ENCODE peak calls at places on chromosomes 11 and 22, in four cellular contexts. One of them, this sample, is unnamed.
A peak's percentile ranks its signal among the peaks of the same experiment; 100 is the strongest.

GRCh38 chr11:93570759-93571413 is 27.7 kb upstream of the SMCO4 start:
- DNase-seq in activated effector memory CD4-positive, alpha-beta T cell treated with anti-CD3 and anti-CD28 coated beads, Interleukin-2, amount 50 U/mL, for 16 hours: no peak
- DNase-seq in sciatic nerve: no peak
- DNase-seq in colonic mucosa: peak; percentile 65
- DNase-seq in this sample: no peak

GRCh38 chr11:70203749-70204465 is 811 bp downstream of the FADD start:
- DNase-seq in activated effector memory CD4-positive, alpha-beta T cell treated with anti-CD3 and anti-CD28 coated beads, Interleukin-2, amount 50 U/mL, for 16 hours: peak; percentile 94
- DNase-seq in sciatic nerve: peak; percentile 75
- DNase-seq in colonic mucosa: peak; percentile 92
- DNase-seq in this sample: peak; percentile 93

GRCh38 chr22:48615171-48616008 is 1212.3 kb downstream of the BRD1 start:
- DNase-seq in activated effector memory CD4-positive, alpha-beta T cell treated with anti-CD3 and anti-CD28 coated beads, Interleukin-2, amount 50 U/mL, for 16 hours: no peak
- DNase-seq in sciatic nerve: no peak
- DNase-seq in colonic mucosa: no peak
- DNase-seq in this sample: no peak

GRCh38 chr11:87463486-87464102 is 425.9 kb downstream of the TMEM135 start:
- DNase-seq in activated effector memory CD4-positive, alpha-beta T cell treated with anti-CD3 and anti-CD28 coated beads, Interleukin-2, amount 50 U/mL, for 16 hours: no peak
- DNase-seq in sciatic nerve: no peak
- DNase-seq in colonic mucosa: no peak
- DNase-seq in this sample: peak; percentile 72

GRCh38 chr22:46971141-46971775 is 208.8 kb downstream of the TBC1D22A start:
- DNase-seq in activated effector memory CD4-positive, alpha-beta T cell treated with anti-CD3 and anti-CD28 coated beads, Interleukin-2, amount 50 U/mL, for 16 hours: no peak
- DNase-seq in sciatic nerve: peak; percentile 53
- DNase-seq in colonic mucosa: no peak
- DNase-seq in this sample: no peak

GRCh38 chr11:82857145-82857544 is 43.1 kb downstream of the PRCP start:
- DNase-seq in activated effector memory CD4-positive, alpha-beta T cell treated with anti-CD3 and anti-CD28 coated beads, Interleukin-2, amount 50 U/mL, for 16 hours: no peak
- DNase-seq in sciatic nerve: no peak
- DNase-seq in colonic mucosa: no peak
- DNase-seq in this sample: no peak

GRCh38 chr11:46475041-46475925 is 83.7 kb upstream of the CHRM4 start:
- DNase-seq in activated effector memory CD4-positive, alpha-beta T cell treated with anti-CD3 and anti-CD28 coated beads, Interleukin-2, amount 50 U/mL, for 16 hours: no peak
- DNase-seq in sciatic nerve: no peak
- DNase-seq in colonic mucosa: no peak
- DNase-seq in this sample: no peak

GRCh38 chr11:43243901-43244300 is 67.9 kb upstream of the API5 start:
- DNase-seq in activated effector memory CD4-positive, alpha-beta T cell treated with anti-CD3 and anti-CD28 coated beads, Interleukin-2, amount 50 U/mL, for 16 hours: no peak
- DNase-seq in sciatic nerve: no peak
- DNase-seq in colonic mucosa: no peak
- DNase-seq in this sample: no peak

GRCh38 chr11:67195971-67196418 is 70.3 kb upstream of the GRK2 start:
- DNase-seq in activated effector memory CD4-positive, alpha-beta T cell treated with anti-CD3 and anti-CD28 coated beads, Interleukin-2, amount 50 U/mL, for 16 hours: no peak
- DNase-seq in sciatic nerve: no peak
- DNase-seq in colonic mucosa: peak; percentile 24
- DNase-seq in this sample: peak; percentile 47

GRCh38 chr11:71336176-71336995 is 84.0 kb upstream of the SHANK2 start:
- DNase-seq in activated effector memory CD4-positive, alpha-beta T cell treated with anti-CD3 and anti-CD28 coated beads, Interleukin-2, amount 50 U/mL, for 16 hours: peak; percentile 13
- DNase-seq in sciatic nerve: peak; percentile 23
- DNase-seq in colonic mucosa: no peak
- DNase-seq in this sample: no peak

GRCh38 chr11:2934057-2934550 is 4.9 kb upstream of the PHLDA2 start:
- DNase-seq in activated effector memory CD4-positive, alpha-beta T cell treated with anti-CD3 and anti-CD28 coated beads, Interleukin-2, amount 50 U/mL, for 16 hours: no peak
- DNase-seq in sciatic nerve: no peak
- DNase-seq in colonic mucosa: no peak
- DNase-seq in this sample: no peak

This sample was measured in HT-29.